ENCODE peak calls at places on chromosomes 1 and 21, in six cellular contexts. J, Z, F, R, S and T are unnamed samples.

GRCh38 chr1:51998007-51998406 is 7.5 kb upstream of the RAB3B start:
- DNase-seq in R (no peak), F (no peak), J (no peak), Z (no peak), S (no peak), T (no peak)

GRCh38 chr1:156746716-156747631 is 4.5 kb downstream of the HDGF start:
- DNase-seq in J (peak; percentile 99), R (peak; percentile 90), Z (peak; percentile 99), S (peak; percentile 68), F (peak; percentile 90), T (peak; percentile 70)

GRCh38 chr21:16330340-16331319 is 600.8 kb downstream of the USP25 start:
- DNase-seq in Z (no peak), F (peak; percentile 1), R (no peak), S (no peak), J (no peak), T (peak; percentile 72)

GRCh38 chr1:9990944-9991343 is 6.1 kb upstream of the RBP7 start:
- DNase-seq in S (no peak), R (no peak), Z (no peak), F (no peak), J (no peak), T (no peak)

GRCh38 chr1:62271932-62272728 is 47.1 kb downstream of the KANK4 start:
- DNase-seq in R (peak; percentile 79), S (peak; percentile 35), F (no peak), J (no peak), Z (no peak), T (no peak)

GRCh38 chr1:17369466-17369865 is 2.5 kb upstream of the PADI6 start:
- DNase-seq in R (no peak), F (no peak), J (no peak), Z (no peak), S (no peak), T (no peak)

GRCh38 chr1:157325220-157325619 is 187.0 kb upstream of the ETV3 start:
- DNase-seq in R (no peak), Z (no peak), J (no peak), S (no peak), F (no peak), T (peak; percentile 88)

GRCh38 chr21:34524671-34525601 is 12.9 kb upstream of the KCNE1 start:
- DNase-seq in F (no peak), Z (no peak), S (no peak), R (no peak), J (no peak), T (no peak)

GRCh38 chr1:168582690-168583325 is 6.4 kb downstream of the XCL1 start:
- DNase-seq in F (no peak), S (no peak), J (no peak), R (no peak), Z (no peak), T (no peak)

GRCh38 chr1:22936681-22937080 is 36.0 kb downstream of the LACTBL1 start:
- DNase-seq in Z (no peak), S (no peak), R (peak; percentile 32), J (no peak), F (no peak), T (no peak)

GRCh38 chr1:2258996-2259395 is 30.9 kb downstream of the SKI start:
- DNase-seq in R (no peak), F (no peak), S (no peak), J (no peak), Z (no peak), T (no peak)

GRCh38 chr1:26358411-26359384 is 4.8 kb upstream of the CRYBG2 start:
- DNase-seq in Z (no peak), R (no peak), S (no peak), F (no peak), J (no peak), T (peak; percentile 15)

GRCh38 chr1:16175610-16176553 is 20.0 kb upstream of the EPHA2 start:
- DNase-seq in F (no peak), Z (no peak), R (no peak), S (no peak), J (peak; percentile 91), T (no peak)

GRCh38 chr1:147168626-147169058 is 3.6 kb downstream of the PRKAB2 start:
- DNase-seq in J (no peak), Z (no peak), R (no peak), F (no peak), S (no peak), T (peak; percentile 61)

GRCh38 chr1:17013598-17014320 is 2.0 kb upstream of the ATP13A2 start:
- DNase-seq in Z (no peak), J (peak; percentile 35), S (no peak), R (peak; percentile 78), F (no peak), T (no peak)

GRCh38 chr1:161172776-161173376 is 4.4 kb downstream of the B4GALT3 start:
- DNase-seq in F (no peak), J (no peak), Z (no peak), S (no peak), R (no peak), T (no peak)

GRCh38 chr1:211386931-211387330 is 60.3 kb downstream of the TRAF5 start:
- DNase-seq in F (no peak), R (no peak), J (no peak), Z (no peak), S (no peak), T (no peak)

GRCh38 chr1:41455479-41456271 is 28.8 kb downstream of the EDN2 start:
- DNase-seq in F (no peak), Z (no peak), J (peak; percentile 61), R (no peak), S (no peak), T (no peak)

GRCh38 chr1:8985915-8986813 is 40.1 kb downstream of the SLC2A7 start:
- DNase-seq in F (peak; percentile 67), J (peak; percentile 83), S (no peak), Z (no peak), R (peak; percentile 73), T (no peak)

GRCh38 chr1:235888119-235888643 is 21.5 kb upstream of the LYST start:
- DNase-seq in F (no peak), Z (no peak), R (no peak), J (no peak), S (no peak), T (no peak)

GRCh38 chr1:209021622-209022021 is 561.9 kb upstream of the CAMK1G start:
- DNase-seq in Z (no peak), S (no peak), R (no peak), J (no peak), F (no peak), T (no peak)

GRCh38 chr1:32125313-32125712 is 17.5 kb downstream of the KPNA6 start:
- DNase-seq in F (no peak), R (no peak), S (no peak), Z (no peak), J (no peak), T (no peak)

GRCh38 chr1:15923241-15923640 is 52.7 kb downstream of the ZBTB17 start:
- DNase-seq in S (no peak), F (no peak), J (no peak), Z (no peak), R (no peak), T (no peak)

GRCh38 chr1:54436826-54437225 is 30.6 kb upstream of the SSBP3 start:
- DNase-seq in J (no peak), Z (no peak), R (no peak), S (no peak), F (no peak), T (no peak)

GRCh38 chr1:169595764-169596711 is 9.8 kb upstream of the F5 start:
- DNase-seq in Z (peak; percentile 84), R (no peak), J (no peak), F (no peak), S (no peak), T (peak; percentile 3)

GRCh38 chr1:204152310-204153044 is 633 bp upstream of the ETNK2 start:
- DNase-seq in F (no peak), Z (no peak), R (no peak), J (no peak), S (no peak), T (no peak)

GRCh38 chr1:199878818-199879217 is 148.7 kb upstream of the NR5A2 start:
- DNase-seq in R (no peak), J (no peak), S (no peak), Z (peak; percentile 34), F (no peak), T (no peak)

GRCh38 chr1:14769486-14770274 is 171.2 kb downstream of the KAZN start:
- DNase-seq in Z (no peak), F (no peak), S (no peak), R (no peak), J (no peak), T (peak; percentile 10)
- TF ChIP-seq POLR2A in Z (no peak), F (no peak), S (no peak), R (no peak), J (no peak), T (no peak)

GRCh38 chr1:89633103-89633744 is at the start of gene LRRC8C:
- DNase-seq in R (peak; percentile 94), Z (no peak), J (peak; percentile 75), S (peak; percentile 40), F (peak; percentile 30), T (peak; percentile 85)
- TF ChIP-seq POLR2A in R (no peak), Z (no peak), J (no peak), S (no peak), F (peak; percentile 59), T (peak; percentile 67)

GRCh38 chr1:201505505-201505893 is 1.4 kb downstream of the CSRP1 start:
- DNase-seq in J (no peak), R (no peak), Z (no peak), S (no peak), F (no peak), T (no peak)
- TF ChIP-seq POLR2A in J (no peak), R (no peak), Z (no peak), S (no peak), F (no peak), T (no peak)

GRCh38 chr1:94863297-94863911 is 43.2 kb downstream of the SLC44A3 start:
- DNase-seq in S (no peak), F (no peak), Z (no peak), J (no peak), R (no peak), T (no peak)
- TF ChIP-seq POLR2A in S (no peak), F (no peak), Z (no peak), J (no peak), R (no peak), T (no peak)